ENCODE peak calls at places on chromosome 15, in seven cellular contexts. D is cardiac fibroblast; S is Peyer's patch; U is heart left ventricle; Q is lower leg skin; H is tibial artery; X is CD8-positive, alpha-beta memory T cell. E is an unnamed sample.

GRCh38 chr15:93144477-93145270 is 55.7 kb upstream of the RGMA start:
- DNase-seq in D (no peak), S (no peak), U (no peak), Q (no peak), H (peak), X (no peak), E (no peak)

GRCh38 chr15:89823836-89824606 is 9.4 kb upstream of the ANPEP start:
- DNase-seq in D (no peak), S (no peak), U (no peak), Q (no peak), H (no peak), X (no peak), E (no peak)

GRCh38 chr15:52144656-52145055 is 32.1 kb upstream of the BCL2L10 start:
- DNase-seq in D (peak), S (no peak), U (no peak), Q (no peak), H (no peak), X (no peak), E (no peak)

GRCh38 chr15:98292442-98293240 is 332.1 kb downstream of the ARRDC4 start:
- DNase-seq in D (peak), S (no peak), U (peak), Q (no peak), H (peak), X (no peak), E (peak)

GRCh38 chr15:67897646-67898045 is 57.8 kb upstream of the RNU6-1 start:
- DNase-seq in D (no peak), S (no peak), U (no peak), Q (no peak), H (no peak), X (no peak), E (no peak)

GRCh38 chr15:87634361-87634760 is 622.2 kb downstream of the NTRK3 start:
- DNase-seq in D (peak), S (no peak), U (no peak), Q (no peak), H (no peak), X (no peak), E (no peak)

GRCh38 chr15:58065445-58066041 is at the start of gene ALDH1A2:
- DNase-seq in D (peak), S (peak), U (peak), Q (no peak), H (peak), X (no peak), E (no peak)

GRCh38 chr15:91099616-91100560 is at the start of gene SV2B:
- DNase-seq in D (peak), S (no peak), U (peak), Q (no peak), H (peak), X (peak), E (no peak)

GRCh38 chr15:80214979-80215378 is 37.0 kb downstream of the CTXND1 start:
- DNase-seq in D (no peak), S (no peak), U (no peak), Q (no peak), H (no peak), X (no peak), E (no peak)

GRCh38 chr15:37109151-37109912 is 9.0 kb upstream of the MEIS2 start:
- DNase-seq in D (no peak), S (no peak), U (no peak), Q (no peak), H (no peak), X (no peak), E (no peak)

GRCh38 chr15:28013976-28014375 is 85.1 kb downstream of the OCA2 start:
- DNase-seq in D (no peak), S (no peak), U (no peak), Q (no peak), H (no peak), X (no peak), E (no peak)

GRCh38 chr15:58742424-58743160 is 6.9 kb downstream of the ADAM10 start:
- DNase-seq in D (peak), S (no peak), U (no peak), Q (no peak), H (no peak), X (no peak), E (no peak)

GRCh38 chr15:52132066-52132465 is 19.5 kb upstream of the BCL2L10 start:
- DNase-seq in D (no peak), S (no peak), U (no peak), Q (no peak), H (no peak), X (no peak), E (no peak)

GRCh38 chr15:73900129-73900712 is 26.0 kb upstream of the LOXL1 start:
- DNase-seq in D (no peak), S (no peak), U (no peak), Q (no peak), H (no peak), X (no peak), E (no peak)

GRCh38 chr15:75578206-75578947 is 738 bp downstream of the PTPN9 start:
- DNase-seq in D (no peak), S (peak), U (peak), Q (no peak), H (no peak), X (peak), E (no peak)

GRCh38 chr15:68717952-68718351 is 102.7 kb downstream of the ANP32A start:
- DNase-seq in D (no peak), S (no peak), U (no peak), Q (no peak), H (no peak), X (no peak), E (peak)

GRCh38 chr15:51121118-51121517 is 26.4 kb upstream of the TNFAIP8L3 start:
- DNase-seq in D (peak), S (no peak), U (no peak), Q (no peak), H (peak), X (no peak), E (no peak)

GRCh38 chr15:47824185-47824584 is 106.9 kb downstream of the SEMA6D start:
- DNase-seq in D (no peak), S (no peak), U (no peak), Q (peak), H (no peak), X (no peak), E (no peak)

GRCh38 chr15:56749982-56750381 is 16.7 kb upstream of the ZNF280D start:
- DNase-seq in D (peak), S (no peak), U (no peak), Q (no peak), H (no peak), X (no peak), E (no peak)

GRCh38 chr15:85788796-85789495 is 5.8 kb downstream of the KLHL25 start:
- DNase-seq in D (no peak), S (peak), U (no peak), Q (no peak), H (no peak), X (no peak), E (no peak)

GRCh38 chr15:80418892-80419537 is 14.8 kb downstream of the ARNT2 start:
- DNase-seq in D (peak), S (no peak), U (no peak), Q (no peak), H (no peak), X (no peak), E (peak)

GRCh38 chr15:31360843-31361763 is 34.5 kb downstream of the KLF13 start:
- DNase-seq in D (no peak), S (peak), U (peak), Q (no peak), H (no peak), X (peak), E (peak)

GRCh38 chr15:86154705-86155104 is 75.0 kb downstream of the AGBL1 start:
- DNase-seq in D (no peak), S (no peak), U (no peak), Q (no peak), H (no peak), X (no peak), E (no peak)

GRCh38 chr15:84604804-84605203 is 4.0 kb downstream of the ZSCAN2 start:
- DNase-seq in D (no peak), S (no peak), U (no peak), Q (no peak), H (no peak), X (no peak), E (no peak)

GRCh38 chr15:67249830-67250229 is 4.6 kb downstream of the AAGAB start:
- DNase-seq in D (no peak), S (no peak), U (no peak), Q (no peak), H (no peak), X (no peak), E (no peak)

GRCh38 chr15:66498501-66499386 is 1.2 kb upstream of the SNAPC5 start:
- DNase-seq in D (peak), S (no peak), U (no peak), Q (no peak), H (no peak), X (no peak), E (peak)

GRCh38 chr15:33561407-33561806 is 250.6 kb downstream of the RYR3 start:
- DNase-seq in D (no peak), S (no peak), U (no peak), Q (no peak), H (no peak), X (no peak), E (no peak)

GRCh38 chr15:55526559-55527036 is 18.6 kb upstream of the DNAAF4 start:
- DNase-seq in D (peak), S (no peak), U (no peak), Q (no peak), H (no peak), X (no peak), E (peak)

GRCh38 chr15:85704720-85705119 is 90.0 kb downstream of the KLHL25 start:
- DNase-seq in D (no peak), S (no peak), U (no peak), Q (no peak), H (no peak), X (no peak), E (no peak)

GRCh38 chr15:61099030-61099800 is 129.9 kb downstream of the RORA start:
- DNase-seq in D (no peak), S (no peak), U (no peak), Q (no peak), H (no peak), X (no peak), E (no peak)

GRCh38 chr15:33194704-33195261 is at the start of gene FMN1:
- DNase-seq in D (peak), S (peak), U (peak), Q (peak), H (peak), X (peak), E (peak)

DNA sequence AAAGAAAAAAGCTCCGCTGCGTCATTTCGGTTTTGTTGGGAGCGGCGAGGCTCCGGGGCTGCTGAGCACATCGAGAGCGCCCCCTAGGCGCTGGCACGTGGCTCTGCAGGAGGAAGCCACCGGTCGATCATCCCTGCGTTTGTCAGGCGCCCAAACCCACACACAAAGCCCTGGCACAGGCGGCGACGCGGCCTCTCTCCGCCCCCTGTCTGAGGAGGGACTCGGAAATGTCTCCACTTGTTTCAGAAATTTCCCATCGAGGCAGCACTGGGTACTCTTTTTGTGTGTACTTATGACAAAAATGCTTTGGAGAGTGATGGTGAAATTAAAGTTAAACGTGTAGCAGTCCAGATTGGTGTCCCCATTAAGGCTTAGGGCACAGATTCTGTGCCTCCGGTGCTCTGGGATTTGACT is 407.3 kb upstream of the ONECUT1 start:
- DNase-seq in D (peak), S (peak), U (peak), Q (peak), H (peak), X (no peak), E (peak)
- H3K4me3 ChIP-seq in D (no peak), S (no peak), U (no peak), Q (no peak), H (peak), X (no peak), E (no peak)

GRCh38 chr15:40958723-40959122 is 5.5 kb downstream of the CHAC1 start:
- DNase-seq in D (no peak), S (peak), U (peak), Q (no peak), H (no peak), X (no peak), E (no peak)

GRCh38 chr15:40960151-40960885 is 7.0 kb downstream of the CHAC1 start:
- DNase-seq in D (no peak), S (no peak), U (peak), Q (no peak), H (no peak), X (no peak), E (no peak)

GRCh38 chr15:40959331-40960141 is 6.3 kb downstream of the CHAC1 start:
- DNase-seq in D (no peak), S (peak), U (peak), Q (no peak), H (no peak), X (no peak), E (no peak)

GRCh38 chr15:40963201-40963600 is 9.9 kb downstream of the CHAC1 start:
- DNase-seq in D (no peak), S (no peak), U (peak), Q (no peak), H (no peak), X (no peak), E (no peak)

GRCh38 chr15:40960926-40961325 is 7.7 kb downstream of the CHAC1 start:
- DNase-seq in D (no peak), S (peak), U (peak), Q (no peak), H (no peak), X (no peak), E (no peak)
- H3K4me3 ChIP-seq in D (no peak), S (no peak), U (no peak), Q (no peak), H (no peak), X (no peak), E (no peak)

DNA sequence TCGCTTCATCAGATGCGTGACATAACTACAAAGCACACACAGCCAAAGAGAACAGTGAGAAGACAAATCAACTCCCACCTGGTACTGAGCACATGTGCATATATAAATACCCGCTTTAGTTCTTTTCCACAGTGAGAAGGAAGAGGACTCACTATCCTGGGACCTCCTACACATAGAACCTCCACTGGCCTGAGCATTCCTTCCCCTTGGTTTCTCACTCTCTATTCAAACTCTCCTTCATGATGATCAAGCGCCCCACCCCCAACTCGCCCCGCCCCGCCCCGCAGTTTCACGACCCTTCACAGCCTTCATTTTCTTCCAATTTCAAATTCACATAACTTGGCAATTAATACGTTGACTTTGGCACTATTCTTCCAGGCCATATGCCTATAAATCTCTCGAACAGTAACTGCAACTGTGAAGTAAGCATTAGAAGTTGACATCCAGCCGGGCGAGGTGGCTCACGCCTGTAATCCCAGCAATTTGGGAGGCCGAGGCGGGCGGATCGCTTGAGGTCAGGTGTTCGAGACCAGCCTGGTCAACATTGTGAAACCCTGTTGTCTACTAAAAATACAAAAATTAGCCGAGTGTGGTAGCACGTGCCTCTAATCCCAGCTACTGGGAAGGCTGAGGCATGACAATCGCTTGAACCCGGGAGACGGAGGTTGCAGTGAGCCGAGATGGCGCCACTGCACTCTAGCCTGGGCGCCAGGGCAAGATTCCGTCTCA is 1.1 kb downstream of the RPS17 start:
- DNase-seq in D (peak), S (no peak), U (no peak), Q (no peak), H (no peak), X (no peak), E (no peak)
- H3K4me3 ChIP-seq in D (peak), S (peak), U (peak), Q (peak), H (peak), X (peak), E (peak)

DNA sequence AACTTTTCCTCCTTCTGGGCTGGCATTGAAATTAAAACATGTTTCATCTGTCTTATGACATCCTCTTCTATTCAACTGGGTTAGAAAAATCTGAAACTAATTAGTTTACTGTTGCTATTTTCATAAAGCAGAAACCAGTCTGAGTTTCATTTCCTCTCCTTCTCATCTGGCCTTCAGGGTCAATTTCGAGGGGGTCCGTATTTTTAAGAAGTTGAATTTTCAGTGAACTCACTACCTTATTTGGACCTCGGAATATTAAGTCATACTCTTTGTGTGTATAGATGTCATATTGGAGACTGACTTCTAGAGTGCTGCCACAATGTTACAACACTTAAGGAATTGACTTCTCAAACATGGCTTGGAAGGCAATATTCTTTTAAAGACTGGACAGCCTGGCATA is 485.9 kb downstream of the SQOR start:
- DNase-seq in D (no peak), S (no peak), U (no peak), Q (no peak), H (no peak), X (no peak), E (no peak)
- H3K4me3 ChIP-seq in D (no peak), S (no peak), U (no peak), Q (no peak), H (no peak), X (no peak), E (no peak)

DNA sequence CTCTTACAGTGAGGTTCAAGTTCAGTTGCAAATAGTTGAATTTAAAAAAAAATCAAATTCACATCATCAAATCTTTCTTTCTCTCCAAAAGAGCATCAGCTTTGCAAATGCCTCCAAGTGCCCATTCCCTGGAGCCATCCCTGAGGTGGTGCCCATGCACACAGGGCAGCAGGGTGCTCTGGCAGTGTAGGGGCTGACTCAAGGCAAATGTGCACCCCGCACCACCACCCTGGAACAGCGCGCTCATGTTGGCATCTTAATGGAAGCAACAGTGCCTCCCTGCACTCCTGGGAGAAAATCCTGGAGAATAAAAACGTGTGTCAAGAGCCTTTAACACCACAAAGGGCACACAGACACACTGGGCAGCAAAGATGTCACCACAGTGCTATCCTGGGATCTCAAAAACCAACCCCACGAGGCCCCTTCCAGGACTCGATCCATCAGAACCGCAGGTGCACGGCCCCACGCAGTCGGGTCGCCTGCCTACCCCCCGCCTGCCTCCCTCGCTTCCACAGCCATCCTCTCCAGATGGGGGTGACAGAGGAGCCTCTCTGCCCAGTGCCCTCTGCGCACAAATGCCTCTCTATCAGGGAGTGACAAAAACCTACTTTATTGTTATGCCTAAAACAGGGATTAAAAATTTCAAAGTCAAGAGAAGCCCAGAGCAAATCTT is 50.8 kb downstream of the NIPA2 start:
- DNase-seq in D (no peak), S (no peak), U (no peak), Q (no peak), H (no peak), X (no peak), E (no peak)
- H3K4me3 ChIP-seq in D (no peak), S (no peak), U (no peak), Q (no peak), H (no peak), X (no peak), E (no peak)